ENCODE peak calls at places on chromosomes 13 and 19, in five cellular contexts. One of them, this sample, is unnamed.

GRCh38 chr13:44463759-44464158 is 90.1 kb downstream of the SERP2 start:
- DNase-seq in uterus: no peak
- DNase-seq in dermis blood vessel endothelial cell: no peak
- DNase-seq in GM04503: no peak
- DNase-seq in AG04449: no peak
- DNase-seq in this sample: no peak

GRCh38 chr13:45768668-45769067 is 66.5 kb downstream of the CBY2 start:
- DNase-seq in GM04503: no peak
- DNase-seq in dermis blood vessel endothelial cell: peak; percentile 4
- DNase-seq in AG04449: no peak
- DNase-seq in uterus: no peak
- DNase-seq in this sample: no peak

GRCh38 chr19:13026478-13026999 is 31.3 kb downstream of the NFIX start:
- DNase-seq in GM04503: no peak
- DNase-seq in uterus: no peak
- DNase-seq in dermis blood vessel endothelial cell: no peak
- DNase-seq in AG04449: no peak
- DNase-seq in this sample: no peak

GRCh38 chr19:1161716-1162115 is 12.4 kb downstream of the SBNO2 start:
- DNase-seq in dermis blood vessel endothelial cell: no peak
- DNase-seq in GM04503: no peak
- DNase-seq in uterus: no peak
- DNase-seq in AG04449: no peak
- DNase-seq in this sample: no peak

GRCh38 chr19:34173145-34173956 is 1.0 kb downstream of the LSM14A start:
- DNase-seq in GM04503: no peak
- DNase-seq in AG04449: no peak
- DNase-seq in dermis blood vessel endothelial cell: peak; percentile 65
- DNase-seq in uterus: peak; percentile 23
- DNase-seq in this sample: no peak

GRCh38 chr13:48370815-48371214 is 42.1 kb downstream of the LPAR6 start:
- DNase-seq in GM04503: no peak
- DNase-seq in AG04449: no peak
- DNase-seq in dermis blood vessel endothelial cell: peak; percentile 29
- DNase-seq in uterus: no peak
- DNase-seq in this sample: no peak

GRCh38 chr19:19488041-19488874 is 27.1 kb downstream of the TSSK6 start:
- DNase-seq in AG04449: no peak
- DNase-seq in GM04503: no peak
- DNase-seq in dermis blood vessel endothelial cell: peak; percentile 58
- DNase-seq in uterus: no peak
- DNase-seq in this sample: no peak

GRCh38 chr13:51767100-51767499 is 36.9 kb downstream of the DHRS12 start:
- DNase-seq in AG04449: no peak
- DNase-seq in dermis blood vessel endothelial cell: peak; percentile 5
- DNase-seq in uterus: no peak
- DNase-seq in GM04503: no peak
- DNase-seq in this sample: no peak

GRCh38 chr13:50459046-50459445 is 384.4 kb downstream of the DLEU7 start:
- DNase-seq in AG04449: no peak
- DNase-seq in uterus: no peak
- DNase-seq in dermis blood vessel endothelial cell: no peak
- DNase-seq in GM04503: no peak
- DNase-seq in this sample: no peak

GRCh38 chr19:31572671-31573298 is 223.5 kb upstream of the TSHZ3 start:
- DNase-seq in AG04449: no peak
- DNase-seq in dermis blood vessel endothelial cell: no peak
- DNase-seq in uterus: no peak
- DNase-seq in GM04503: no peak
- DNase-seq in this sample: no peak

GRCh38 chr13:113657851-113658741 is at the start of gene ATP4B:
- DNase-seq in AG04449: no peak
- DNase-seq in dermis blood vessel endothelial cell: no peak
- DNase-seq in uterus: peak; percentile 9
- DNase-seq in GM04503: no peak
- DNase-seq in this sample: no peak

GRCh38 chr19:58054792-58055482 is 4.1 kb upstream of the ZNF135 start:
- DNase-seq in AG04449: no peak
- DNase-seq in dermis blood vessel endothelial cell: peak; percentile 12
- DNase-seq in uterus: peak; percentile 31
- DNase-seq in GM04503: no peak
- DNase-seq in this sample: no peak

GRCh38 chr19:29001922-29002247 is 211.1 kb downstream of the UQCRFS1 start:
- DNase-seq in uterus: no peak
- DNase-seq in GM04503: no peak
- DNase-seq in dermis blood vessel endothelial cell: no peak
- DNase-seq in AG04449: no peak
- DNase-seq in this sample: no peak

GRCh38 chr13:101155920-101156319 is 260.4 kb downstream of the NALCN start:
- DNase-seq in AG04449: no peak
- DNase-seq in GM04503: no peak
- DNase-seq in uterus: no peak
- DNase-seq in dermis blood vessel endothelial cell: peak; percentile 13
- DNase-seq in this sample: no peak

GRCh38 chr13:109781384-109782065 is 4.9 kb downstream of the IRS2 start:
- DNase-seq in AG04449: no peak
- DNase-seq in GM04503: no peak
- DNase-seq in uterus: peak; percentile 20
- DNase-seq in dermis blood vessel endothelial cell: no peak
- DNase-seq in this sample: no peak

GRCh38 chr13:99029576-99029975 is 51.7 kb upstream of the DOCK9 start:
- DNase-seq in uterus: no peak
- DNase-seq in GM04503: no peak
- DNase-seq in dermis blood vessel endothelial cell: no peak
- DNase-seq in AG04449: no peak
- DNase-seq in this sample: no peak

This sample was measured in AG04450.